ENCODE peak calls at places on chromosomes 3 and 15, in eight cellular contexts. N is lung, S is mucosa of descending colon, Q is A549, P is HCT116, Y is cardiac muscle cell, A is IMR-90, W is cardiac fibroblast. O is an unnamed sample.
A peak's percentile ranks its signal among the peaks of the same experiment; 100 is the strongest.

GRCh38 chr3:139204756-139205155 is 139.1 kb upstream of the MRPS22 start:
- DNase-seq in A (peak; percentile 50), W (peak; percentile 37), Q (no peak), S (no peak), Y (no peak), N (no peak), P (no peak), O (no peak)

GRCh38 chr3:182027366-182027765 is 315.6 kb downstream of the SOX2 start:
- DNase-seq in P (no peak), W (no peak), A (no peak), N (no peak), Y (no peak), Q (no peak), S (no peak), O (no peak)

GRCh38 chr15:59866642-59867041 is 137.5 kb upstream of the FOXB1 start:
- DNase-seq in W (no peak), Q (no peak), P (no peak), S (no peak), N (no peak), Y (no peak), A (no peak), O (no peak)

GRCh38 chr3:135918600-135918999 is 46.9 kb upstream of the PPP2R3A start:
- DNase-seq in N (no peak), S (no peak), Y (peak; percentile 50), W (peak; percentile 70), P (peak; percentile 24), Q (no peak), A (peak; percentile 67), O (no peak)

GRCh38 chr3:49924683-49925082 is 4.9 kb downstream of the MON1A start:
- DNase-seq in N (no peak), W (peak; percentile 90), Q (no peak), A (peak; percentile 91), P (peak; percentile 73), Y (no peak), S (no peak), O (no peak)

GRCh38 chr15:45689616-45690015 is 54.8 kb downstream of the SQOR start:
- DNase-seq in Q (no peak), Y (no peak), S (no peak), A (no peak), N (no peak), W (no peak), P (no peak), O (no peak)

GRCh38 chr3:11029948-11030347 is 37.4 kb downstream of the SLC6A1 start:
- DNase-seq in Y (no peak), N (no peak), A (no peak), W (no peak), Q (no peak), P (no peak), S (no peak), O (no peak)

GRCh38 chr3:9247361-9248231 is 1.9 kb downstream of the SRGAP3 start:
- DNase-seq in A (no peak), W (no peak), S (no peak), Q (no peak), Y (no peak), N (no peak), P (no peak), O (no peak)

GRCh38 chr3:111926266-111926676 is 52.6 kb upstream of the ABHD10 start:
- DNase-seq in N (no peak), A (no peak), P (peak; percentile 64), W (no peak), Y (no peak), S (no peak), Q (no peak), O (no peak)

GRCh38 chr15:73869216-73869995 is 4.0 kb upstream of the TBC1D21 start:
- DNase-seq in Q (no peak), P (no peak), A (no peak), N (no peak), W (no peak), Y (no peak), S (no peak), O (no peak)

GRCh38 chr15:73866881-73867410 is 6.4 kb upstream of the TBC1D21 start:
- DNase-seq in Q (no peak), A (no peak), W (no peak), S (no peak), N (no peak), Y (no peak), P (no peak), O (no peak)

GRCh38 chr15:73866481-73866880 is 6.9 kb upstream of the TBC1D21 start:
- DNase-seq in S (no peak), Y (no peak), A (no peak), Q (no peak), N (no peak), P (no peak), W (no peak), O (no peak)

GRCh38 chr15:73867426-73867825 is 5.9 kb upstream of the TBC1D21 start:
- DNase-seq in N (no peak), Y (no peak), W (no peak), S (no peak), P (no peak), Q (no peak), A (no peak), O (no peak)

DNA sequence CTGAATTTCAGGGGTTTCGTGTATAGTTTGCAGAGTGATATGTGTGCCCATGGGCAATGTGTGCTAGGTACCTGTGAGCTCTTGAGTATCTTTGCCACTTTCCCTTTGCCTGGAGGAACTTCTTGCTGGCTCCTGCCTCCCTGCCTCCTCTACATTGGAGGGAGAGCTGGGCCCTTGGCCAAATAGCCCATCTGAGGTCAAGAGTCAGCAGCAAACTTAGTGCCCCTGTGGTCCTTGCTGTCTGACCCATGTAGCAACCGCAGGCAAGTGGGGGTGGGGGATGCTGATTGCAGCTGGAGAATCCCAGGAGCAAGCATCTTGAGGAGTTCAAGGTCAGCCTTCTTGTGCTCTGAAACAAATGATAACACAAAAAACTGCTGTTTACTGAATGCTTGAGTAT is 5.4 kb upstream of the TBC1D21 start:
- DNase-seq in N (no peak), P (no peak), A (no peak), W (no peak), Y (no peak), S (no peak), Q (no peak), O (no peak)
- TF ChIP-seq CTCF in N (no peak), P (no peak), A (no peak), W (no peak), Y (no peak), S (no peak), Q (no peak), O (no peak)

GRCh38 chr15:28875461-28875965 is 10.3 kb upstream of the APBA2 start:
- DNase-seq in Y (no peak), N (no peak), A (no peak), Q (no peak), S (no peak), W (no peak), P (no peak), O (no peak)

GRCh38 chr15:28876131-28876844 is 9.5 kb upstream of the APBA2 start:
- DNase-seq in Y (no peak), N (no peak), Q (no peak), W (no peak), P (no peak), S (no peak), A (no peak), O (no peak)

GRCh38 chr15:28871168-28871567 is 14.6 kb upstream of the APBA2 start:
- DNase-seq in S (no peak), Q (no peak), A (no peak), N (no peak), P (no peak), W (no peak), Y (no peak), O (no peak)

GRCh38 chr15:28873006-28873405 is 12.8 kb upstream of the APBA2 start:
- DNase-seq in N (no peak), A (no peak), P (no peak), Y (no peak), W (no peak), S (no peak), Q (no peak), O (no peak)

GRCh38 chr15:28873585-28874139 is 12.1 kb upstream of the APBA2 start:
- DNase-seq in A (no peak), N (no peak), S (no peak), Y (no peak), Q (no peak), P (no peak), W (no peak), O (no peak)
- TF ChIP-seq CTCF in A (peak; percentile 12), N (no peak), S (no peak), Y (no peak), Q (no peak), P (no peak), W (no peak), O (no peak)

GRCh38 chr3:57826286-57826951 is 70.3 kb downstream of the SLMAP start:
- DNase-seq in A (no peak), Y (no peak), Q (no peak), N (no peak), S (no peak), W (peak; percentile 33), P (no peak), O (no peak)
- TF ChIP-seq CTCF in A (peak; percentile 36), Y (peak; percentile 31), Q (peak; percentile 58), N (no peak), S (no peak), W (peak; percentile 11), P (peak; percentile 29), O (no peak)

GRCh38 chr3:36957072-36957471 is 12.2 kb upstream of the TRANK1 start:
- DNase-seq in Q (no peak), S (no peak), N (no peak), P (no peak), Y (no peak), A (no peak), W (no peak), O (no peak)
- TF ChIP-seq CTCF in Q (no peak), S (no peak), N (no peak), P (peak; percentile 34), Y (peak; percentile 8), A (no peak), W (no peak), O (no peak)

GRCh38 chr15:101118615-101119014 is 133.2 kb downstream of the CHSY1 start:
- DNase-seq in Y (no peak), N (no peak), A (no peak), S (no peak), W (no peak), P (no peak), Q (no peak), O (no peak)
- TF ChIP-seq CTCF in Y (no peak), N (no peak), A (no peak), S (no peak), W (no peak), P (no peak), Q (no peak), O (no peak)

DNA sequence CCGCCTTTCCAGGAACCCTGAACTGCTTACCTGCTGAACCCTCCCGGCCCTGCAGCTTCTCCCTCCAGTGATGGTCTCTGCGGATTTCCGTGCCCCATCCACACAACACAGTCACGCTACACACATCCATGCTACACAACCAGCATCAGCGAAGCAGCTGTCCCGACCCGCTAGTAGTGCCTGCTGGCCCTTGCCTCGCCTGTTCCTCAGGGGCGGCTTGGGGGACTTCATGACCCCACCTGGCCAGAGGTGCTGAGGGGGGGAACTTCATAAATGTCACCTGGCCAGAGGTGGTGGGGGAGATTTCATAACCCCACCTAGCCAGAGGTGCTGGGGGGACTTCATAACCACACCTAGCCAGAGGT is 530 bp upstream of the TUBGCP5 start:
- DNase-seq in P (no peak), A (no peak), N (no peak), W (no peak), Q (no peak), Y (no peak), S (no peak), O (no peak)
- TF ChIP-seq CTCF in P (no peak), A (no peak), N (no peak), W (no peak), Q (no peak), Y (no peak), S (no peak), O (no peak)

O was measured in activated B cell treated with CpG ODN at 0.5 μM for 24 hours.